ENCODE peak calls at places on chromosomes 6 and 20, in eight cellular contexts. F, R, L, Y, S, C, Q and V are unnamed samples.

GRCh38 chr20:36235892-36236785 is at the start of gene AAR2:
- DNase-seq in F (peak; percentile 84), R (peak; percentile 91), L (peak; percentile 63), Y (peak; percentile 85), S (peak; percentile 52), C (peak; percentile 87), Q (peak; percentile 78), V (no peak)

GRCh38 chr6:125930810-125931418 is 25.7 kb upstream of the HINT3 start:
- DNase-seq in F (peak; percentile 88), R (no peak), L (no peak), Y (no peak), S (no peak), C (no peak), Q (no peak), V (no peak)

GRCh38 chr6:41488064-41488391 is 58.2 kb upstream of the FOXP4 start:
- DNase-seq in F (no peak), R (no peak), L (no peak), Y (no peak), S (no peak), C (no peak), Q (no peak), V (no peak)

GRCh38 chr6:99013145-99013544 is 65.4 kb upstream of the FBXL4 start:
- DNase-seq in F (peak; percentile 87), R (no peak), L (no peak), Y (no peak), S (no peak), C (no peak), Q (peak; percentile 14), V (no peak)

GRCh38 chr6:25794784-25795183 is 37.1 kb downstream of the SLC17A1 start:
- DNase-seq in F (no peak), R (no peak), L (no peak), Y (no peak), S (no peak), C (no peak), Q (no peak), V (no peak)

GRCh38 chr6:12584631-12585405 is 131.7 kb upstream of the PHACTR1 start:
- DNase-seq in F (peak; percentile 89), R (no peak), L (no peak), Y (no peak), S (no peak), C (no peak), Q (no peak), V (no peak)

GRCh38 chr6:119173249-119174084 is 95.0 kb upstream of the FAM184A start:
- DNase-seq in F (no peak), R (no peak), L (no peak), Y (no peak), S (no peak), C (no peak), Q (no peak), V (no peak)

GRCh38 chr6:15642276-15642675 is 20.6 kb downstream of the DTNBP1 start:
- DNase-seq in F (no peak), R (peak; percentile 2), L (no peak), Y (no peak), S (no peak), C (no peak), Q (no peak), V (no peak)

GRCh38 chr6:11272491-11273192 is 40.2 kb upstream of the NEDD9 start:
- DNase-seq in F (no peak), R (peak; percentile 53), L (no peak), Y (no peak), S (no peak), C (peak; percentile 15), Q (no peak), V (no peak)

GRCh38 chr6:21935561-21936028 is 342.0 kb downstream of the SOX4 start:
- DNase-seq in F (peak; percentile 55), R (peak; percentile 56), L (no peak), Y (peak; percentile 6), S (no peak), C (no peak), Q (no peak), V (no peak)

GRCh38 chr20:35000311-35000921 is 44.7 kb downstream of the MYH7B start:
- DNase-seq in F (no peak), R (no peak), L (no peak), Y (no peak), S (no peak), C (no peak), Q (no peak), V (no peak)